ENCODE peak calls at places on chromosomes 3 and 15, in eight cellular contexts. X is PC-9, U is psoas muscle, H is heart right ventricle, T is Panc1, O is GM23338, K is A673, N is fibroblast of the aortic adventitia. M is an unnamed sample.

GRCh38 chr3:150588027-150588830 is 14.9 kb upstream of the SELENOT start:
- DNase-seq in X (no peak), U (peak), H (peak), T (no peak), O (no peak), K (no peak), N (no peak), M (no peak)

GRCh38 chr3:142232340-142232739 is 7.0 kb upstream of the GK5 start:
- DNase-seq in X (no peak), U (no peak), H (no peak), T (no peak), O (no peak), K (no peak), N (no peak), M (no peak)

GRCh38 chr15:33242165-33242564 is 47.7 kb upstream of the FMN1 start:
- DNase-seq in X (peak), U (no peak), H (no peak), T (no peak), O (peak), K (no peak), N (peak), M (no peak)

GRCh38 chr3:194872669-194872977 is 186.9 kb downstream of the FAM43A start:
- DNase-seq in X (peak), U (no peak), H (no peak), T (no peak), O (peak), K (peak), N (peak), M (no peak)

GRCh38 chr3:56700136-56700535 is 17.1 kb upstream of the TASOR start:
- DNase-seq in X (peak), U (no peak), H (no peak), T (no peak), O (peak), K (no peak), N (no peak), M (no peak)

GRCh38 chr15:75156306-75157215 is 45.1 kb upstream of the C15orf39 start:
- DNase-seq in X (peak), U (no peak), H (no peak), T (no peak), O (peak), K (no peak), N (no peak), M (no peak)

GRCh38 chr3:17116007-17116659 is 231.4 kb downstream of the PLCL2 start:
- DNase-seq in X (no peak), U (no peak), H (no peak), T (no peak), O (no peak), K (no peak), N (no peak), M (no peak)

GRCh38 chr15:75577401-75578205 is 1.5 kb downstream of the PTPN9 start:
- DNase-seq in X (no peak), U (no peak), H (no peak), T (no peak), O (peak), K (no peak), N (peak), M (no peak)

GRCh38 chr3:95615592-95616310 is 1198.6 kb upstream of the EPHA6 start:
- DNase-seq in X (no peak), U (no peak), H (no peak), T (no peak), O (no peak), K (no peak), N (no peak), M (no peak)

GRCh38 chr15:89783111-89783860 is 7.2 kb downstream of the MESP2 start:
- DNase-seq in X (peak), U (no peak), H (no peak), T (no peak), O (peak), K (no peak), N (peak), M (no peak)

GRCh38 chr3:188164248-188164687 is 10.3 kb downstream of the LPP start:
- DNase-seq in X (peak), U (no peak), H (no peak), T (no peak), O (no peak), K (no peak), N (no peak), M (no peak)

GRCh38 chr3:105970283-105970682 is 101.5 kb upstream of the CBLB start:
- DNase-seq in X (no peak), U (no peak), H (no peak), T (no peak), O (no peak), K (peak), N (peak), M (peak)

DNA sequence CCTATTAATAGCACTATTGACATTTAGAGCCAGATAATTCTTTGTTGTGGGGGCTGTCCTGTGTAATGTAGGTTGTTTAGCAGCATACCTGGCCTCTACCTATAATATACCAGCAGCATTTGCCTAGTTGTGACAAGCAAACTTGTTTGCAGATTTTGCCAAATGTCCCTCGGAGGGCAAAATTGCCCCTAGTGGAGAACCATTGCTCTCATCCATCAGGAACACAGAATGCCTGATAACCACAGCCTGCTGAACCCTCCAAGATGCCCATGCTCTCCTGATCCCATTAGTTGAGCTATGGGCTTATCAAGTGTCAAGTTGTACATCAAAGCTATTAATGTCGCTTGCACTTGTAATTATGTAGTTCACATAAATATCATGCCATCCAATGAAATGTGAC is 15.0 kb upstream of the KBTBD8 start:
- DNase-seq in X (no peak), U (no peak), H (no peak), T (no peak), O (peak), K (no peak), N (no peak), M (no peak)
- TF ChIP-seq CTCF in X (no peak), U (no peak), H (no peak), T (no peak), O (peak), K (no peak), N (peak), M (no peak)

GRCh38 chr3:36906504-36907149 is 38.2 kb downstream of the TRANK1 start:
- DNase-seq in X (no peak), U (no peak), H (no peak), T (no peak), O (no peak), K (peak), N (peak), M (no peak)

GRCh38 chr3:36907911-36908646 is 36.8 kb downstream of the TRANK1 start:
- DNase-seq in X (peak), U (no peak), H (peak), T (peak), O (peak), K (no peak), N (peak), M (no peak)

GRCh38 chr3:36909666-36910065 is 35.2 kb downstream of the TRANK1 start:
- DNase-seq in X (no peak), U (no peak), H (no peak), T (no peak), O (no peak), K (no peak), N (no peak), M (no peak)

GRCh38 chr3:36909181-36909580 is 35.7 kb downstream of the TRANK1 start:
- DNase-seq in X (no peak), U (no peak), H (no peak), T (no peak), O (no peak), K (no peak), N (no peak), M (no peak)

GRCh38 chr3:36908647-36909180 is 36.1 kb downstream of the TRANK1 start:
- DNase-seq in X (no peak), U (no peak), H (no peak), T (no peak), O (no peak), K (no peak), N (no peak), M (no peak)
- H3K4me3 ChIP-seq in X (peak), U (peak), H (peak), T (peak), O (no peak), K (no peak), N (peak), M (peak)

GRCh38 chr15:39801641-39802309 is 19.1 kb upstream of the FSIP1 start:
- DNase-seq in X (no peak), U (no peak), H (no peak), T (no peak), O (peak), K (peak), N (no peak), M (no peak)
- TF ChIP-seq CTCF in X (peak), U (peak), H (no peak), T (peak), O (peak), K (peak), N (peak), M (peak)

GRCh38 chr3:170622369-170623159 is 36.7 kb upstream of the SLC7A14 start:
- DNase-seq in X (no peak), U (no peak), H (peak), T (no peak), O (no peak), K (peak), N (peak), M (no peak)
- H3K4me3 ChIP-seq in X (no peak), U (no peak), H (no peak), T (no peak), O (no peak), K (no peak), N (no peak), M (no peak)

GRCh38 chr3:99551520-99551919 is 86.9 kb upstream of the COL8A1 start:
- DNase-seq in X (no peak), U (no peak), H (no peak), T (no peak), O (no peak), K (no peak), N (no peak), M (no peak)
- TF ChIP-seq CTCF in X (peak), U (no peak), H (no peak), T (peak), O (peak), K (no peak), N (peak), M (no peak)

GRCh38 chr3:40452876-40453730 is 4.0 kb upstream of the RPL14 start:
- DNase-seq in X (peak), U (peak), H (peak), T (peak), O (peak), K (peak), N (peak), M (peak)

GRCh38 chr3:40455328-40455727 is 1.8 kb upstream of the RPL14 start:
- DNase-seq in X (no peak), U (no peak), H (no peak), T (no peak), O (no peak), K (no peak), N (no peak), M (no peak)

GRCh38 chr3:40452562-40452875 is 4.6 kb upstream of the RPL14 start:
- DNase-seq in X (no peak), U (no peak), H (no peak), T (no peak), O (no peak), K (no peak), N (no peak), M (no peak)

GRCh38 chr3:40452057-40452456 is 5.1 kb upstream of the RPL14 start:
- DNase-seq in X (no peak), U (no peak), H (no peak), T (no peak), O (no peak), K (no peak), N (no peak), M (no peak)

DNA sequence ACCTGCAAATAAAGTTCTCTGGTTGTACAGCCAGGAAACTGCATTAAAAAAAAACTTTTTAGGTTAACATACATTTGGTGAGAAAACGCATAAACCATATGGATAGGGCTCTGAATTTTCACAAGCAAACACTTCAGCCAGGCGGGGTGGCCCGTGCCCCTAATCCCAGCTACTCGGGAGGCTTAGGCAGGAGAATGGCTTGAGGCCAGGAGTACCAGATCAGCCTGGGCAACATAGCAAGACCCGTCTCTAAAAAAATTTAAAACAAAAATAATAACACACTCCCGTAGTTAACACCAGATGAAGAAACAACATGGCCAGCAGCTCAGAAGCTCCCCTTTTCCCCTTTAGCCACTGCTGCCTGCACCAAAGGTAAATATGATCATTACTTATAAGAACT is 3.2 kb upstream of the RPL14 start:
- DNase-seq in X (no peak), U (no peak), H (no peak), T (no peak), O (no peak), K (no peak), N (no peak), M (no peak)
- H3K4me3 ChIP-seq in X (peak), U (peak), H (peak), T (peak), O (peak), K (peak), N (peak), M (peak)

M was measured in GM12864.